ENCODE peak calls at places on chromosome 2, in six cellular contexts. K is ACHN, U is occipital lobe, I is activated T-helper 1 cell treated with Interleukin-2 at 50 U/mL for 16 hours, G is BJ, Q is upper lobe of right lung. H is an unnamed sample.

GRCh38 chr2:32865399-32866068 is 81.2 kb upstream of the LTBP1 start:
- DNase-seq in K (peak), U (no peak), I (no peak), G (peak), Q (no peak), H (peak)

GRCh38 chr2:19580264-19580663 is 221.8 kb upstream of the OSR1 start:
- DNase-seq in K (no peak), U (no peak), I (no peak), G (no peak), Q (no peak), H (peak)

GRCh38 chr2:20157606-20157970 is 67.3 kb downstream of the SDC1 start:
- DNase-seq in K (no peak), U (no peak), I (no peak), G (no peak), Q (no peak), H (no peak)

GRCh38 chr2:45192991-45193390 is 183.7 kb upstream of the SIX2 start:
- DNase-seq in K (no peak), U (no peak), I (no peak), G (no peak), Q (no peak), H (no peak)

GRCh38 chr2:226703501-226703900 is 96.1 kb downstream of the IRS1 start:
- DNase-seq in K (no peak), U (no peak), I (no peak), G (no peak), Q (no peak), H (no peak)

GRCh38 chr2:18623782-18624181 is 34.4 kb upstream of the NT5C1B start:
- DNase-seq in K (peak), U (no peak), I (no peak), G (no peak), Q (no peak), H (peak)

GRCh38 chr2:101386599-101387150 is 628 bp downstream of the CREG2 start:
- DNase-seq in K (no peak), U (no peak), I (no peak), G (no peak), Q (no peak), H (no peak)

GRCh38 chr2:18651842-18652774 is 62.7 kb upstream of the NT5C1B start:
- DNase-seq in K (no peak), U (no peak), I (no peak), G (peak), Q (no peak), H (no peak)

GRCh38 chr2:98869868-98870267 is 66.2 kb downstream of the CRACDL start:
- DNase-seq in K (no peak), U (no peak), I (no peak), G (no peak), Q (peak), H (no peak)

GRCh38 chr2:152098033-152098797 is 629 bp downstream of the CACNB4 start:
- DNase-seq in K (peak), U (no peak), I (no peak), G (no peak), Q (peak), H (peak)

GRCh38 chr2:70647873-70648481 is 94.4 kb upstream of the TGFA start:
- DNase-seq in K (peak), U (peak), I (peak), G (peak), Q (peak), H (peak)

GRCh38 chr2:156017486-156017885 is 315.0 kb downstream of the NR4A2 start:
- DNase-seq in K (no peak), U (no peak), I (no peak), G (no peak), Q (no peak), H (no peak)

GRCh38 chr2:193584001-193584400 is 1389.3 kb upstream of the TMEFF2 start:
- DNase-seq in K (peak), U (no peak), I (no peak), G (no peak), Q (no peak), H (no peak)

GRCh38 chr2:108634591-108635160 is 84.6 kb upstream of the RANBP2 start:
- DNase-seq in K (no peak), U (no peak), I (no peak), G (no peak), Q (no peak), H (peak)

GRCh38 chr2:20190170-20190569 is 34.8 kb downstream of the SDC1 start:
- DNase-seq in K (no peak), U (no peak), I (no peak), G (no peak), Q (no peak), H (no peak)

GRCh38 chr2:227657204-227657845 is 9.3 kb upstream of the SCYGR5 start:
- DNase-seq in K (no peak), U (no peak), I (no peak), G (no peak), Q (no peak), H (peak)

GRCh38 chr2:24489942-24490673 is 946 bp upstream of the NCOA1 start:
- DNase-seq in K (peak), U (no peak), I (no peak), G (no peak), Q (no peak), H (peak)

GRCh38 chr2:219782999-219783398 is 155.6 kb downstream of the SLC4A3 start:
- DNase-seq in K (no peak), U (no peak), I (no peak), G (peak), Q (no peak), H (no peak)

GRCh38 chr2:37453024-37453423 is 108.6 kb downstream of the QPCT start:
- DNase-seq in K (no peak), U (no peak), I (no peak), G (no peak), Q (no peak), H (peak)

GRCh38 chr2:213162515-213163118 is 11.2 kb upstream of the IKZF2 start:
- DNase-seq in K (peak), U (no peak), I (no peak), G (no peak), Q (no peak), H (no peak)

GRCh38 chr2:211133766-211134165 is 577.4 kb downstream of the CPS1 start:
- DNase-seq in K (no peak), U (no peak), I (no peak), G (no peak), Q (no peak), H (no peak)

H was measured in lung microvascular endothelial cell.